ENCODE peak calls at places on chromosomes 11 and 22, in eight cellular contexts. One of them, this sample, is unnamed.

GRCh38 chr11:129425214-129425613 is 49.6 kb downstream of the BARX2 start:
- DNase-seq in neural crest cell: no peak
- DNase-seq in fibroblast of lung: no peak
- DNase-seq in progenitor cell of endocrine pancreas: no peak
- DNase-seq in MCF 10A: no peak
- DNase-seq in psoas muscle: no peak
- DNase-seq in fibroblast of the aortic adventitia: no peak
- DNase-seq in tibial artery: no peak
- DNase-seq in this sample: no peak

GRCh38 chr11:69520186-69520585 is 38.7 kb downstream of the LINC01488 start:
- DNase-seq in neural crest cell: no peak
- DNase-seq in fibroblast of lung: no peak
- DNase-seq in progenitor cell of endocrine pancreas: no peak
- DNase-seq in MCF 10A: no peak
- DNase-seq in psoas muscle: no peak
- DNase-seq in fibroblast of the aortic adventitia: peak; percentile 5
- DNase-seq in tibial artery: no peak
- DNase-seq in this sample: no peak

GRCh38 chr11:32580967-32581366 is 2.7 kb upstream of the EIF3M start:
- DNase-seq in neural crest cell: no peak
- DNase-seq in fibroblast of lung: no peak
- DNase-seq in progenitor cell of endocrine pancreas: no peak
- DNase-seq in MCF 10A: peak; percentile 55
- DNase-seq in psoas muscle: no peak
- DNase-seq in fibroblast of the aortic adventitia: peak; percentile 45
- DNase-seq in tibial artery: no peak
- DNase-seq in this sample: no peak

GRCh38 chr11:10693509-10694071 is at the start of gene IRAG1:
- DNase-seq in neural crest cell: no peak
- DNase-seq in fibroblast of lung: peak; percentile 72
- DNase-seq in progenitor cell of endocrine pancreas: no peak
- DNase-seq in MCF 10A: no peak
- DNase-seq in psoas muscle: peak; percentile 40
- DNase-seq in fibroblast of the aortic adventitia: peak; percentile 70
- DNase-seq in tibial artery: peak; percentile 91
- DNase-seq in this sample: no peak

GRCh38 chr22:27871306-27872014 is 47.6 kb downstream of the PITPNB start:
- DNase-seq in neural crest cell: no peak
- DNase-seq in fibroblast of lung: no peak
- DNase-seq in progenitor cell of endocrine pancreas: no peak
- DNase-seq in MCF 10A: no peak
- DNase-seq in psoas muscle: no peak
- DNase-seq in fibroblast of the aortic adventitia: no peak
- DNase-seq in tibial artery: no peak
- DNase-seq in this sample: no peak

GRCh38 chr11:8229299-8230177 is 34.1 kb downstream of the LMO1 start:
- DNase-seq in neural crest cell: no peak
- DNase-seq in fibroblast of lung: peak; percentile 29
- DNase-seq in progenitor cell of endocrine pancreas: no peak
- DNase-seq in MCF 10A: peak; percentile 83
- DNase-seq in psoas muscle: no peak
- DNase-seq in fibroblast of the aortic adventitia: no peak
- DNase-seq in tibial artery: no peak
- DNase-seq in this sample: no peak

GRCh38 chr11:44506375-44507016 is 59.0 kb upstream of the CD82 start:
- DNase-seq in neural crest cell: no peak
- DNase-seq in fibroblast of lung: no peak
- DNase-seq in progenitor cell of endocrine pancreas: no peak
- DNase-seq in MCF 10A: peak; percentile 29
- DNase-seq in psoas muscle: no peak
- DNase-seq in fibroblast of the aortic adventitia: no peak
- DNase-seq in tibial artery: no peak
- DNase-seq in this sample: no peak

GRCh38 chr22:41939981-41940852 is 6.7 kb downstream of the CENPM start:
- DNase-seq in neural crest cell: no peak
- DNase-seq in fibroblast of lung: no peak
- DNase-seq in progenitor cell of endocrine pancreas: no peak
- DNase-seq in MCF 10A: no peak
- DNase-seq in psoas muscle: no peak
- DNase-seq in fibroblast of the aortic adventitia: no peak
- DNase-seq in tibial artery: no peak
- DNase-seq in this sample: no peak

GRCh38 chr22:48268771-48269552 is 1506.5 kb downstream of the TBC1D22A start:
- DNase-seq in neural crest cell: no peak
- DNase-seq in fibroblast of lung: no peak
- DNase-seq in progenitor cell of endocrine pancreas: no peak
- DNase-seq in MCF 10A: no peak
- DNase-seq in psoas muscle: no peak
- DNase-seq in fibroblast of the aortic adventitia: no peak
- DNase-seq in tibial artery: no peak
- DNase-seq in this sample: no peak

GRCh38 chr11:46198245-46198872 is 77.1 kb upstream of the PHF21A start:
- DNase-seq in neural crest cell: no peak
- DNase-seq in fibroblast of lung: no peak
- DNase-seq in progenitor cell of endocrine pancreas: no peak
- DNase-seq in MCF 10A: no peak
- DNase-seq in psoas muscle: no peak
- DNase-seq in fibroblast of the aortic adventitia: no peak
- DNase-seq in tibial artery: no peak
- DNase-seq in this sample: no peak

GRCh38 chr22:47600281-47600680 is 837.8 kb downstream of the TBC1D22A start:
- DNase-seq in neural crest cell: no peak
- DNase-seq in fibroblast of lung: no peak
- DNase-seq in progenitor cell of endocrine pancreas: no peak
- DNase-seq in MCF 10A: no peak
- DNase-seq in psoas muscle: no peak
- DNase-seq in fibroblast of the aortic adventitia: no peak
- DNase-seq in tibial artery: no peak
- DNase-seq in this sample: no peak

GRCh38 chr11:82775736-82776346 is 42.2 kb upstream of the FAM181B start:
- DNase-seq in neural crest cell: peak; percentile 43
- DNase-seq in fibroblast of lung: peak; percentile 15
- DNase-seq in progenitor cell of endocrine pancreas: no peak
- DNase-seq in MCF 10A: peak; percentile 76
- DNase-seq in psoas muscle: no peak
- DNase-seq in fibroblast of the aortic adventitia: peak; percentile 61
- DNase-seq in tibial artery: no peak
- DNase-seq in this sample: no peak

GRCh38 chr11:133711545-133711944 is 133.8 kb downstream of the SPATA19 start:
- DNase-seq in neural crest cell: no peak
- DNase-seq in fibroblast of lung: no peak
- DNase-seq in progenitor cell of endocrine pancreas: no peak
- DNase-seq in MCF 10A: no peak
- DNase-seq in psoas muscle: no peak
- DNase-seq in fibroblast of the aortic adventitia: no peak
- DNase-seq in tibial artery: no peak
- DNase-seq in this sample: no peak

GRCh38 chr11:70696076-70696475 is 297.7 kb downstream of the CTTN start:
- DNase-seq in neural crest cell: no peak
- DNase-seq in fibroblast of lung: no peak
- DNase-seq in progenitor cell of endocrine pancreas: no peak
- DNase-seq in MCF 10A: no peak
- DNase-seq in psoas muscle: no peak
- DNase-seq in fibroblast of the aortic adventitia: no peak
- DNase-seq in tibial artery: no peak
- DNase-seq in this sample: no peak

GRCh38 chr11:65780770-65781151 is at the start of gene AP5B1:
- DNase-seq in neural crest cell: no peak
- DNase-seq in fibroblast of lung: peak; percentile 47
- DNase-seq in progenitor cell of endocrine pancreas: peak; percentile 49
- DNase-seq in MCF 10A: peak; percentile 74
- DNase-seq in psoas muscle: peak; percentile 74
- DNase-seq in fibroblast of the aortic adventitia: peak; percentile 26
- DNase-seq in tibial artery: peak; percentile 81
- DNase-seq in this sample: peak; percentile 76

GRCh38 chr11:65779919-65780769 is 632 bp downstream of the AP5B1 start:
- DNase-seq in neural crest cell: peak; percentile 77
- DNase-seq in fibroblast of lung: peak; percentile 72
- DNase-seq in progenitor cell of endocrine pancreas: peak; percentile 82
- DNase-seq in MCF 10A: peak; percentile 78
- DNase-seq in psoas muscle: peak; percentile 84
- DNase-seq in fibroblast of the aortic adventitia: peak; percentile 65
- DNase-seq in tibial artery: peak; percentile 88
- DNase-seq in this sample: peak; percentile 75

GRCh38 chr11:65782816-65783228 is 2.0 kb upstream of the AP5B1 start:
- DNase-seq in neural crest cell: no peak
- DNase-seq in fibroblast of lung: no peak
- DNase-seq in progenitor cell of endocrine pancreas: no peak
- DNase-seq in MCF 10A: no peak
- DNase-seq in psoas muscle: no peak
- DNase-seq in fibroblast of the aortic adventitia: no peak
- DNase-seq in tibial artery: peak; percentile 64
- DNase-seq in this sample: no peak

GRCh38 chr11:65781962-65782815 is 1.4 kb upstream of the AP5B1 start:
- DNase-seq in neural crest cell: no peak
- DNase-seq in fibroblast of lung: no peak
- DNase-seq in progenitor cell of endocrine pancreas: no peak
- DNase-seq in MCF 10A: no peak
- DNase-seq in psoas muscle: no peak
- DNase-seq in fibroblast of the aortic adventitia: no peak
- DNase-seq in tibial artery: peak; percentile 57
- DNase-seq in this sample: peak; percentile 12

GRCh38 chr11:65781152-65781961 is 581 bp upstream of the AP5B1 start:
- DNase-seq in neural crest cell: peak; percentile 42
- DNase-seq in fibroblast of lung: no peak
- DNase-seq in progenitor cell of endocrine pancreas: peak; percentile 49
- DNase-seq in MCF 10A: no peak
- DNase-seq in psoas muscle: peak; percentile 49
- DNase-seq in fibroblast of the aortic adventitia: peak; percentile 9
- DNase-seq in tibial artery: peak; percentile 82
- DNase-seq in this sample: peak; percentile 70
- TF ChIP-seq CTCF in neural crest cell: peak; percentile 56
- TF ChIP-seq CTCF in fibroblast of lung: no peak
- TF ChIP-seq CTCF in progenitor cell of endocrine pancreas: peak; percentile 47
- TF ChIP-seq CTCF in MCF 10A: peak; percentile 10
- TF ChIP-seq CTCF in psoas muscle: peak; percentile 41
- TF ChIP-seq CTCF in fibroblast of the aortic adventitia: no peak
- TF ChIP-seq CTCF in tibial artery: peak; percentile 53
- TF ChIP-seq CTCF in this sample: peak; percentile 35

DNA sequence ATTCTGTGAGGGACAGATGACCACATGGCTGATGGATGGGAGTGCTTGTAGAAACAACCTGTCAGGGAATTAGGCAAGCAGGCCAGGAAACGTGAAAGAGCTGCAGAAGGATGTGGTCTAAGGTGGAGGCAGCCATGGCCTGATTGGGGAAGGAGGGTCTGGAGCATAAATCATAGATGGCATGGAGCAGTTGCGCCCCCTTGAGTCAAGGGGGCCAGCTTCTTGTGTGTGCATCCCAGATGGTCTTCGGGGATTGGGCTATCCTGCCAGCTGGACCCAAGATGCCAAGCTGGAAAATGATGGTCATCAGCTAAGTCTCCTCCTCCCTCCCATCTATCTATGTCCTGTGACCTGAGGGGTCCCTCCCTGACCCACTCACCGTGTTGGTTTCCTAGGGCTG is 119.4 kb upstream of the CLPB start:
- DNase-seq in neural crest cell: no peak
- DNase-seq in fibroblast of lung: no peak
- DNase-seq in progenitor cell of endocrine pancreas: no peak
- DNase-seq in MCF 10A: peak; percentile 22
- DNase-seq in psoas muscle: no peak
- DNase-seq in fibroblast of the aortic adventitia: no peak
- DNase-seq in tibial artery: no peak
- DNase-seq in this sample: no peak
- TF ChIP-seq CTCF in neural crest cell: no peak
- TF ChIP-seq CTCF in fibroblast of lung: no peak
- TF ChIP-seq CTCF in progenitor cell of endocrine pancreas: no peak
- TF ChIP-seq CTCF in MCF 10A: no peak
- TF ChIP-seq CTCF in psoas muscle: no peak
- TF ChIP-seq CTCF in fibroblast of the aortic adventitia: no peak
- TF ChIP-seq CTCF in tibial artery: no peak
- TF ChIP-seq CTCF in this sample: peak; percentile 33

DNA sequence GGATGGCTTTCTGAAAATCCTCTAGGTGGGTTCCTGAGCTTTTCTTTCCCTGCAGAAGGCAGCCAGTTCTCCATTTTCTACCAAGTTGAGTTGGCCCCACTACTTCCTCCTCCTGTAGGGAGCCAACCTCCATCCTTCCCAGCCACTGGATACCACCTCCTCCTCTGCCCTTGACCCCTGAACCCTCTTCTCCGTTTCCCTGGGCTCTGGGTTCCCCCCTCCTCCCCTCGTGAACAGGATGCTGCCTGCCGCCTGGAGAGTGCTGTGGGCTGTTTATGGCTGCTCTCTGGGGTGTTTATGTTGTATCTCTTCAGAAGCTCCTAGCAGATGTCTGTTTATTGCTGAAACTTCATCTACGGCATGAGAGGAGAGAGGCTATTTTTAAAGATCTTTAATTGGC is 8.6 kb downstream of the MICAL2 start:
- DNase-seq in neural crest cell: no peak
- DNase-seq in fibroblast of lung: no peak
- DNase-seq in progenitor cell of endocrine pancreas: no peak
- DNase-seq in MCF 10A: no peak
- DNase-seq in psoas muscle: no peak
- DNase-seq in fibroblast of the aortic adventitia: no peak
- DNase-seq in tibial artery: no peak
- DNase-seq in this sample: no peak
- TF ChIP-seq CTCF in neural crest cell: no peak
- TF ChIP-seq CTCF in fibroblast of lung: no peak
- TF ChIP-seq CTCF in progenitor cell of endocrine pancreas: no peak
- TF ChIP-seq CTCF in MCF 10A: no peak
- TF ChIP-seq CTCF in psoas muscle: no peak
- TF ChIP-seq CTCF in fibroblast of the aortic adventitia: peak; percentile 22
- TF ChIP-seq CTCF in tibial artery: no peak
- TF ChIP-seq CTCF in this sample: no peak

DNA sequence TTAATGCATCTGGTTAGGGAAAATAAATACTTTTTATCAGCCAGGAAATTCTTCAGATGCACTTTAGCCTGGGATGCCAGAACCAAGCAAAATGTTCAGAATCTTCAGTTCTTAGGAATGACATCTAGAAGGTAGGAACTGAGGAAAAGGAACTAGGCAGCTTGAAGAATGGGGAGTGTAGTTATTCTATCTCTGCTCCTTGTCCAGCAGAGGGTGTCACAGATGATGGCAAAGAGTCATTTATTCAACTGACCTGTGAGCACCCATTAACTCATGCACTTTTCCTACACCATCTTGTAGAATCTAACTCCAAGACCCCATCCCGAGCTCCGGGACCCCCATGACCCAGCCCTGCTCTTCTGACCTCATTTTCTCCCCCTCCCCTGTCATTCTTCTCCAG is 122.1 kb upstream of the ISX start:
- DNase-seq in neural crest cell: no peak
- DNase-seq in fibroblast of lung: no peak
- DNase-seq in progenitor cell of endocrine pancreas: no peak
- DNase-seq in MCF 10A: no peak
- DNase-seq in psoas muscle: no peak
- DNase-seq in fibroblast of the aortic adventitia: no peak
- DNase-seq in tibial artery: no peak
- DNase-seq in this sample: no peak
- TF ChIP-seq CTCF in neural crest cell: peak; percentile 21
- TF ChIP-seq CTCF in fibroblast of lung: no peak
- TF ChIP-seq CTCF in progenitor cell of endocrine pancreas: no peak
- TF ChIP-seq CTCF in MCF 10A: no peak
- TF ChIP-seq CTCF in psoas muscle: no peak
- TF ChIP-seq CTCF in fibroblast of the aortic adventitia: no peak
- TF ChIP-seq CTCF in tibial artery: no peak
- TF ChIP-seq CTCF in this sample: no peak

This sample was measured in D721Med.